ENCODE peak calls at places on chromosomes 1 and 21, in seven cellular contexts. V is K562, R is GM12878, L is HepG2, X is H1, Y is SK-N-SH, H is HCT116. I is an unnamed sample.

GRCh38 chr1:160674415-160674814 is 27.6 kb upstream of the SLAMF1 start:
- DNase-seq in L (no peak), H (no peak), X (no peak), Y (no peak), V (no peak), R (no peak), I (no peak)

GRCh38 chr21:26506951-26507350 is 66.1 kb downstream of the CYYR1 start:
- DNase-seq in V (no peak), L (no peak), Y (no peak), H (no peak), R (no peak), X (no peak), I (no peak)

GRCh38 chr21:45001134-45002095 is 61.6 kb downstream of the SLX9 start:
- DNase-seq in H (no peak), V (no peak), Y (no peak), X (no peak), R (no peak), L (no peak), I (no peak)

GRCh38 chr1:213492161-213493041 is 441.4 kb downstream of the RPS6KC1 start:
- DNase-seq in Y (no peak), V (no peak), L (peak; percentile 94), R (no peak), X (no peak), H (no peak), I (no peak)

GRCh38 chr21:40964691-40965090 is 117.7 kb upstream of the DSCAM start:
- DNase-seq in R (no peak), V (no peak), Y (no peak), H (no peak), L (no peak), X (no peak), I (no peak)

GRCh38 chr1:204321665-204322064 is 38.1 kb downstream of the PLEKHA6 start:
- DNase-seq in X (no peak), L (no peak), R (no peak), H (no peak), V (no peak), Y (peak; percentile 46), I (no peak)

GRCh38 chr1:172588296-172589291 is 55.6 kb downstream of the SUCO start:
- DNase-seq in Y (no peak), L (peak; percentile 15), R (no peak), X (no peak), H (peak; percentile 64), V (peak; percentile 74), I (no peak)

GRCh38 chr1:113041569-113042335 is 31.2 kb upstream of the LRIG2 start:
- DNase-seq in X (no peak), H (no peak), R (no peak), Y (no peak), L (peak; percentile 7), V (peak; percentile 81), I (no peak)

GRCh38 chr1:30343562-30343961 is 379.8 kb downstream of the MATN1 start:
- DNase-seq in V (no peak), R (no peak), Y (no peak), H (no peak), L (no peak), X (no peak), I (no peak)

GRCh38 chr1:206971029-206971655 is 882 bp upstream of the FCAMR start:
- DNase-seq in V (no peak), L (no peak), X (no peak), H (no peak), R (peak; percentile 66), Y (no peak), I (no peak)

GRCh38 chr21:37534431-37534830 is 167.9 kb downstream of the DYRK1A start:
- DNase-seq in X (no peak), L (no peak), Y (no peak), R (no peak), V (no peak), H (no peak), I (no peak)

GRCh38 chr1:42171679-42172266 is 7.2 kb upstream of the GUCA2A start:
- DNase-seq in L (no peak), H (no peak), R (no peak), X (no peak), V (no peak), Y (no peak), I (no peak)

GRCh38 chr1:2019162-2019542 is at the start of gene GABRD:
- DNase-seq in X (no peak), Y (peak; percentile 94), R (no peak), V (no peak), L (no peak), H (no peak), I (peak; percentile 75)

GRCh38 chr21:35737899-35738341 is 322.4 kb downstream of the SETD4 start:
- DNase-seq in V (no peak), L (no peak), X (no peak), Y (no peak), R (no peak), H (no peak), I (no peak)

GRCh38 chr1:244305776-244306341 is 145.8 kb downstream of the ADSS2 start:
- DNase-seq in V (peak; percentile 64), Y (no peak), H (no peak), X (no peak), R (no peak), L (no peak), I (no peak)

GRCh38 chr1:244301595-244302130 is 150.0 kb downstream of the ADSS2 start:
- DNase-seq in H (no peak), Y (no peak), L (no peak), R (no peak), V (peak; percentile 48), X (no peak), I (no peak)

GRCh38 chr1:244303610-244303969 is 148.1 kb downstream of the ADSS2 start:
- DNase-seq in H (no peak), X (no peak), R (no peak), V (no peak), Y (no peak), L (no peak), I (no peak)

GRCh38 chr1:244304156-244304555 is 147.6 kb downstream of the ADSS2 start:
- DNase-seq in V (no peak), R (no peak), H (no peak), X (no peak), L (no peak), Y (no peak), I (peak; percentile 30)

GRCh38 chr1:244302889-244303609 is 148.7 kb downstream of the ADSS2 start:
- DNase-seq in X (no peak), L (no peak), H (peak; percentile 26), R (no peak), V (peak; percentile 97), Y (no peak), I (no peak)
- TF ChIP-seq JUND in X (no peak), L (no peak), H (peak; percentile 37), R (no peak), V (peak; percentile 87), Y (no peak), I (no peak)

GRCh38 chr1:153663211-153663610 is 4.7 kb downstream of the SNAPIN start:
- DNase-seq in H (no peak), L (no peak), V (no peak), X (no peak), Y (no peak), R (no peak), I (no peak)

GRCh38 chr1:153659175-153659534 is 652 bp downstream of the SNAPIN start:
- DNase-seq in L (no peak), H (no peak), X (no peak), Y (no peak), R (no peak), V (no peak), I (no peak)

GRCh38 chr1:153662269-153662668 is 3.8 kb downstream of the SNAPIN start:
- DNase-seq in Y (no peak), X (no peak), L (no peak), V (no peak), R (no peak), H (no peak), I (no peak)

GRCh38 chr1:153659656-153660055 is 1.2 kb downstream of the SNAPIN start:
- DNase-seq in L (no peak), H (no peak), V (no peak), Y (no peak), R (no peak), X (no peak), I (no peak)

GRCh38 chr1:153661111-153661708 is 2.7 kb downstream of the SNAPIN start:
- DNase-seq in H (no peak), X (no peak), L (no peak), R (no peak), Y (no peak), V (peak; percentile 18), I (no peak)
- TF ChIP-seq JUND in H (no peak), X (no peak), L (no peak), R (no peak), Y (no peak), V (no peak), I (no peak)

GRCh38 chr21:42991992-42992740 is 17.8 kb downstream of the PKNOX1 start:
- DNase-seq in X (no peak), H (no peak), Y (no peak), V (peak; percentile 66), R (no peak), L (no peak), I (no peak)
- TF ChIP-seq JUND in X (no peak), H (no peak), Y (peak; percentile 72), V (peak; percentile 96), R (no peak), L (no peak), I (no peak)

GRCh38 chr1:215407575-215407974 is 159.5 kb upstream of the KCTD3 start:
- DNase-seq in V (no peak), X (no peak), L (no peak), R (no peak), H (no peak), Y (no peak), I (no peak)
- TF ChIP-seq JUND in V (no peak), X (no peak), L (no peak), R (no peak), H (no peak), Y (no peak), I (no peak)

DNA sequence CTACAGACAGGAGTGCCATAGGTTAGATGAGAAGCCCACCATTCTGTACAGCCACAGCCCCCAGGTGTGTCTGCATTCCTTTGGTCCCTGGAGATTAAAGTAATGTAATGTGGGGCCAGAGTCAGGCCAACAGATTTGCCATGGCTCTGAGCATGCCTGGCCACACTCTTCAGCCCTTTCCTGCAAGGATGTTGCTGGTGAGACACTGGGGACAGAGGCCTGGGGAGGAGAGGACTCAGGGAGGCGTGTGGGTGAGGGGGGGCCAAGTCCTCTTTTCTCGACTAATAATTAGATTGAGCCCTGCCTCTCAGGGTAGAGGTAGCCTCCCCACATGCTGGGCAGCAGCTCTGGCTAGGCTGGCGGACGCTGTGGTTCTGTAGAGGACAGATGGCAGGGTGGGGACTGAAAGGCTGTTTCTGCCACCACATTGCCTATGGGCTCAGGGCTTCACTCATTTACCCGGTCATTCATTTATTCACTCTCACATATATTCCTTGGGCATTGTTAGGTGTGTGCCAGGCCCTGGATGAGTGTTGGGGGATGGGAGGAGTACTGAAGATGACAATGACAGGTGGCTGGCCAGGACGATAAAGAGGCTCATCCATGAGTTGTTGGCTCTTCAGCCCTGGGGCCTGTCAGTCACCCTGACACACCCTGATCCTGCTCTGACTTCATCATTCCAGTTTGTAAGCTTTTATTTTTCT is 7.1 kb upstream of the PRCC start:
- DNase-seq in X (no peak), H (no peak), L (no peak), Y (no peak), V (peak; percentile 50), R (no peak), I (no peak)
- TF ChIP-seq JUND in X (no peak), H (no peak), L (no peak), Y (no peak), V (no peak), R (no peak), I (no peak)

GRCh38 chr1:244920911-244921310 is 56.6 kb upstream of the HNRNPU start:
- DNase-seq in L (no peak), R (no peak), V (peak; percentile 29), X (no peak), H (no peak), Y (no peak), I (no peak)
- TF ChIP-seq JUND in L (no peak), R (no peak), V (no peak), X (no peak), H (no peak), Y (no peak), I (no peak)

I was measured in T47D.